ENCODE peak calls at places on chromosome 7, in four cellular contexts. Z is transverse colon; H is T follicular helper cell; T is stimulated activated CD4-positive, alpha-beta T cell treated with anti-CD3 and anti-CD28 coated beads, TNF-alpha, amount 100 ng/mL, for 4 hours. I is an unnamed sample.

GRCh38 chr7:133529861-133530260 is 277.0 kb downstream of the EXOC4 start:
- DNase-seq in T (no peak), H (no peak), Z (no peak), I (no peak)

GRCh38 chr7:143399151-143399550 is 9.5 kb downstream of the EPHA1 start:
- DNase-seq in T (no peak), H (no peak), Z (no peak), I (no peak)

GRCh38 chr7:17474724-17475344 is 176.4 kb downstream of the AHR start:
- DNase-seq in Z (no peak), T (no peak), H (no peak), I (no peak)

GRCh38 chr7:73881352-73882059 is 20.5 kb downstream of the TMEM270 start:
- DNase-seq in H (no peak), Z (peak; percentile 32), T (no peak), I (no peak)

GRCh38 chr7:116525298-116525912 is 569 bp downstream of the CAV1 start:
- DNase-seq in Z (peak; percentile 43), T (peak; percentile 7), H (no peak), I (peak; percentile 25)

GRCh38 chr7:70582921-70583895 is 548.7 kb upstream of the GALNT17 start:
- DNase-seq in H (no peak), Z (no peak), T (no peak), I (no peak)

GRCh38 chr7:32616625-32617024 is 121.3 kb downstream of the AVL9 start:
- DNase-seq in T (no peak), Z (no peak), H (no peak), I (no peak)

GRCh38 chr7:128389815-128390329 is 19.9 kb downstream of the IMPDH1 start:
- DNase-seq in T (no peak), H (no peak), Z (no peak), I (no peak)

GRCh38 chr7:129252133-129252532 is 27.3 kb downstream of the AHCYL2 start:
- DNase-seq in Z (no peak), H (no peak), T (no peak), I (no peak)

GRCh38 chr7:26398436-26399308 is 107.0 kb downstream of the SNX10 start:
- DNase-seq in H (no peak), T (peak; percentile 16), Z (peak; percentile 68), I (no peak)

GRCh38 chr7:43761919-43762318 is 3.4 kb downstream of the BLVRA start:
- DNase-seq in H (no peak), T (no peak), Z (no peak), I (no peak)

GRCh38 chr7:158409816-158410330 is 177.8 kb downstream of the PTPRN2 start:
- DNase-seq in H (no peak), Z (no peak), T (no peak), I (no peak)

GRCh38 chr7:108178393-108178792 is 48.2 kb upstream of the LAMB4 start:
- DNase-seq in T (no peak), Z (peak; percentile 9), H (no peak), I (no peak)

GRCh38 chr7:140607441-140607989 is 33.1 kb downstream of the DENND2A start:
- DNase-seq in H (no peak), T (no peak), Z (peak; percentile 36), I (no peak)

GRCh38 chr7:100010901-100011300 is 4.5 kb upstream of the ZKSCAN1 start:
- DNase-seq in T (no peak), H (no peak), Z (no peak), I (no peak)

GRCh38 chr7:122140918-122141317 is 3.1 kb downstream of the AASS start:
- DNase-seq in T (no peak), Z (no peak), H (no peak), I (no peak)

GRCh38 chr7:107966701-107967100 is 36.3 kb downstream of the LAMB1 start:
- DNase-seq in Z (no peak), H (no peak), T (no peak), I (no peak)

GRCh38 chr7:122867471-122867980 is 18.7 kb downstream of the CADPS2 start:
- DNase-seq in T (no peak), H (no peak), Z (no peak), I (no peak)

GRCh38 chr7:151759591-151760042 is 117.3 kb downstream of the PRKAG2 start:
- DNase-seq in T (peak; percentile 31), H (peak; percentile 37), Z (peak; percentile 53), I (no peak)

GRCh38 chr7:130491841-130492518 is at the start of gene MEST:
- DNase-seq in H (no peak), Z (no peak), T (no peak), I (no peak)

GRCh38 chr7:2799253-2799652 is 44.9 kb downstream of the GNA12 start:
- DNase-seq in T (no peak), Z (no peak), H (no peak), I (no peak)

GRCh38 chr7:102872460-102872859 is 40.3 kb upstream of the LRRC17 start:
- DNase-seq in T (no peak), H (no peak), Z (no peak), I (no peak)

GRCh38 chr7:78141533-78142281 is 343.1 kb downstream of the PHTF2 start:
- DNase-seq in H (no peak), T (no peak), Z (no peak), I (no peak)

GRCh38 chr7:34748244-34749039 is 90.4 kb downstream of the NPSR1 start:
- DNase-seq in H (no peak), T (no peak), Z (peak; percentile 80), I (no peak)

GRCh38 chr7:116259821-116260440 is 49.6 kb downstream of the TES start:
- DNase-seq in T (no peak), H (no peak), Z (no peak), I (no peak)

GRCh38 chr7:151383638-151384351 is 26.0 kb downstream of the WDR86 start:
- DNase-seq in Z (no peak), T (no peak), H (no peak), I (no peak)

GRCh38 chr7:35906191-35906908 is 105.5 kb downstream of the SEPTIN7 start:
- DNase-seq in H (peak; percentile 58), T (no peak), Z (peak; percentile 57), I (peak; percentile 60)

GRCh38 chr7:151168787-151169162 is 1.3 kb upstream of the GBX1 start:
- DNase-seq in Z (no peak), T (no peak), H (no peak), I (no peak)

GRCh38 chr7:14275346-14275745 is 285.9 kb upstream of the ETV1 start:
- DNase-seq in T (no peak), Z (no peak), H (no peak), I (no peak)

GRCh38 chr7:71601840-71602239 is 469.9 kb downstream of the GALNT17 start:
- DNase-seq in Z (no peak), H (no peak), T (no peak), I (no peak)

GRCh38 chr7:148650232-148650858 is 48.4 kb upstream of the CUL1 start:
- DNase-seq in H (no peak), Z (no peak), T (no peak), I (no peak)

GRCh38 chr7:77337456-77337990 is 78.6 kb downstream of the GSAP start:
- DNase-seq in Z (no peak), T (no peak), H (no peak), I (no peak)